ENCODE peak calls at places on chromosomes 16 and 17, in eight cellular contexts. P, U, L, C, R, Q, H and F are unnamed samples.
A peak's percentile ranks its signal among the peaks of the same experiment; 100 is the strongest.

GRCh38 chr17:4499431-4500187 is 928 bp downstream of the SPNS2 start:
- DNase-seq in P (peak; percentile 69), U (no peak), L (no peak), C (peak; percentile 42), R (no peak), Q (no peak), H (no peak), F (peak; percentile 42)

GRCh38 chr16:13076878-13077277 is 175.5 kb downstream of the SHISA9 start:
- DNase-seq in P (no peak), U (no peak), L (no peak), C (no peak), R (no peak), Q (no peak), H (no peak), F (no peak)

GRCh38 chr17:50920891-50921595 is 54.9 kb upstream of the TOB1 start:
- DNase-seq in P (peak; percentile 57), U (no peak), L (no peak), C (no peak), R (no peak), Q (no peak), H (no peak), F (no peak)

GRCh38 chr16:3095869-3096268 is 3.2 kb downstream of the ZSCAN10 start:
- DNase-seq in P (no peak), U (no peak), L (no peak), C (peak; percentile 78), R (no peak), Q (peak; percentile 48), H (peak; percentile 64), F (no peak)

GRCh38 chr16:70269471-70269870 is 17.7 kb upstream of the EXOSC6 start:
- DNase-seq in P (no peak), U (no peak), L (no peak), C (no peak), R (no peak), Q (no peak), H (no peak), F (no peak)

GRCh38 chr17:50507871-50508572 is at the start of gene MYCBPAP:
- DNase-seq in P (peak; percentile 90), U (no peak), L (no peak), C (peak; percentile 89), R (peak; percentile 76), Q (peak; percentile 46), H (peak; percentile 85), F (peak; percentile 60)

GRCh38 chr17:7513850-7514419 is 29.8 kb downstream of the POLR2A start:
- DNase-seq in P (no peak), U (no peak), L (no peak), C (no peak), R (no peak), Q (no peak), H (no peak), F (no peak)

GRCh38 chr16:64019339-64019738 is 1102.5 kb downstream of the CDH11 start:
- DNase-seq in P (no peak), U (no peak), L (no peak), C (no peak), R (no peak), Q (no peak), H (no peak), F (no peak)

GRCh38 chr17:72254808-72255449 is 134.1 kb downstream of the SOX9 start:
- DNase-seq in P (no peak), U (no peak), L (no peak), C (no peak), R (no peak), Q (no peak), H (no peak), F (no peak)

GRCh38 chr16:51666821-51667220 is 515.8 kb upstream of the SALL1 start:
- DNase-seq in P (no peak), U (no peak), L (no peak), C (no peak), R (no peak), Q (no peak), H (no peak), F (no peak)

GRCh38 chr17:75910699-75911098 is 6.0 kb upstream of the MRPL38 start:
- DNase-seq in P (peak; percentile 75), U (no peak), L (peak; percentile 43), C (no peak), R (no peak), Q (no peak), H (no peak), F (no peak)